ENCODE peak calls at places on chromosomes 7 and 10, in eight cellular contexts. D, U, R, H, B, A, S and Z are unnamed samples.

GRCh38 chr10:7354330-7355047 is 56.3 kb downstream of the SFMBT2 start:
- DNase-seq in B (peak), S (no peak), D (no peak), A (no peak), R (no peak), H (no peak), U (no peak), Z (no peak)

GRCh38 chr7:158569858-158570239 is 17.8 kb downstream of the PTPRN2 start:
- DNase-seq in D (no peak), R (no peak), A (no peak), B (no peak), S (no peak), H (no peak), U (no peak), Z (no peak)

GRCh38 chr7:93461350-93461749 is 113.2 kb downstream of the CALCR start:
- DNase-seq in S (no peak), U (no peak), D (no peak), R (no peak), A (no peak), H (no peak), B (no peak), Z (no peak)

GRCh38 chr7:139995034-139995915 is 67.5 kb downstream of the PARP12 start:
- DNase-seq in S (peak), B (peak), U (no peak), H (no peak), D (no peak), A (no peak), R (no peak), Z (no peak)

GRCh38 chr10:103481974-103482531 is 3.0 kb upstream of the CALHM3 start:
- DNase-seq in D (peak), S (no peak), B (peak), H (no peak), U (no peak), R (peak), A (peak), Z (peak)

GRCh38 chr7:13077466-13077865 is 390.0 kb downstream of the ARL4A start:
- DNase-seq in D (no peak), B (no peak), A (no peak), R (no peak), U (no peak), S (no peak), H (no peak), Z (no peak)

GRCh38 chr10:34335960-34336359 is 479.1 kb downstream of the PARD3 start:
- DNase-seq in S (no peak), U (no peak), B (no peak), R (no peak), H (no peak), D (no peak), A (no peak), Z (no peak)

GRCh38 chr10:77475522-77475921 is 162.1 kb downstream of the KCNMA1 start:
- DNase-seq in R (no peak), U (no peak), D (no peak), B (no peak), H (no peak), S (no peak), A (no peak), Z (no peak)

GRCh38 chr7:71824356-71824755 is 587.8 kb downstream of the CALN1 start:
- DNase-seq in D (no peak), H (no peak), U (no peak), A (no peak), R (no peak), S (no peak), B (peak), Z (no peak)

GRCh38 chr7:121608785-121609184 is 212.7 kb upstream of the FAM3C start:
- DNase-seq in S (no peak), H (no peak), U (no peak), D (no peak), A (no peak), B (no peak), R (no peak), Z (no peak)

GRCh38 chr7:72309476-72309875 is 102.7 kb downstream of the CALN1 start:
- DNase-seq in H (no peak), S (no peak), D (no peak), U (no peak), A (no peak), B (no peak), R (no peak), Z (no peak)

GRCh38 chr7:129332354-129333056 is 101.7 kb upstream of the STRIP2 start:
- DNase-seq in R (no peak), D (no peak), S (no peak), B (peak), A (no peak), H (no peak), U (no peak), Z (no peak)

GRCh38 chr10:91198781-91199180 is 21.7 kb upstream of the PCGF5 start:
- DNase-seq in B (peak), U (no peak), H (no peak), D (peak), R (no peak), S (no peak), A (peak), Z (no peak)

GRCh38 chr7:31948041-31948440 is 122.2 kb downstream of the PDE1C start:
- DNase-seq in U (no peak), S (no peak), A (no peak), B (peak), D (no peak), R (no peak), H (no peak), Z (peak)

GRCh38 chr7:13117103-13117502 is 429.7 kb downstream of the ARL4A start:
- DNase-seq in A (no peak), R (no peak), D (no peak), U (no peak), B (no peak), S (no peak), H (no peak), Z (no peak)

GRCh38 chr7:36723951-36724664 is at the start of gene AOAH:
- DNase-seq in S (peak), D (peak), H (no peak), A (peak), R (peak), U (peak), B (no peak), Z (peak)

GRCh38 chr7:29917583-29917982 is 72.0 kb downstream of the SCRN1 start:
- DNase-seq in H (no peak), B (no peak), U (no peak), A (no peak), R (no peak), D (no peak), S (no peak), Z (no peak)

GRCh38 chr10:101901340-101901739 is 57.7 kb upstream of the KCNIP2 start:
- DNase-seq in U (no peak), D (no peak), S (no peak), R (no peak), B (no peak), H (no peak), A (peak), Z (no peak)

GRCh38 chr10:23343591-23344225 is 889 bp downstream of the C10orf67 start:
- DNase-seq in D (peak), R (no peak), S (peak), H (peak), B (no peak), A (no peak), U (no peak), Z (peak)

GRCh38 chr10:19158870-19159269 is 110.3 kb downstream of the MALRD1 start:
- DNase-seq in B (no peak), D (no peak), H (no peak), S (no peak), U (no peak), R (no peak), A (no peak), Z (no peak)

GRCh38 chr10:20890009-20890408 is 7.1 kb downstream of the NEBL start:
- DNase-seq in U (no peak), A (no peak), D (no peak), B (no peak), H (no peak), R (no peak), S (no peak), Z (no peak)

GRCh38 chr10:32939296-32940111 is 18.5 kb downstream of the ITGB1 start:
- DNase-seq in U (no peak), S (no peak), B (no peak), R (no peak), D (no peak), H (no peak), A (no peak), Z (no peak)

GRCh38 chr7:126778101-126778500 is 474.6 kb downstream of the GRM8 start:
- DNase-seq in U (no peak), R (no peak), D (no peak), A (no peak), H (no peak), B (no peak), S (no peak), Z (no peak)

GRCh38 chr7:151374139-151374538 is 32.5 kb downstream of the NUB1 start:
- DNase-seq in H (no peak), D (no peak), R (no peak), S (no peak), B (no peak), U (no peak), A (peak), Z (peak)

GRCh38 chr7:12028508-12028907 is 182.6 kb upstream of the TMEM106B start:
- DNase-seq in H (no peak), B (no peak), S (no peak), U (no peak), R (no peak), D (no peak), A (no peak), Z (no peak)

GRCh38 chr7:504221-505081 is 15.2 kb downstream of the PDGFA start:
- DNase-seq in D (no peak), S (peak), A (no peak), U (no peak), B (no peak), H (no peak), R (no peak), Z (peak)

GRCh38 chr10:59536151-59536550 is 173.5 kb downstream of the SLC16A9 start:
- DNase-seq in S (no peak), H (no peak), R (no peak), U (no peak), D (no peak), A (no peak), B (peak), Z (peak)

GRCh38 chr7:151327659-151328058 is 14.0 kb upstream of the NUB1 start:
- DNase-seq in D (no peak), R (no peak), B (no peak), S (no peak), H (no peak), A (no peak), U (no peak), Z (no peak)

GRCh38 chr7:111012799-111013675 is 77.9 kb upstream of the LRRN3 start:
- DNase-seq in A (peak), H (no peak), R (no peak), D (peak), S (no peak), B (no peak), U (no peak), Z (no peak)

GRCh38 chr10:133270204-133270603 is 6.5 kb downstream of the ADAM8 start:
- DNase-seq in U (no peak), H (no peak), R (no peak), A (no peak), B (no peak), S (no peak), D (no peak), Z (no peak)

GRCh38 chr10:119517235-119518141 is 25.0 kb downstream of the RGS10 start:
- DNase-seq in B (no peak), U (no peak), D (peak), R (peak), S (no peak), A (peak), H (no peak), Z (peak)

GRCh38 chr7:92504563-92504962 is 23.8 kb downstream of the PEX1 start:
- DNase-seq in U (no peak), R (no peak), B (no peak), A (no peak), H (no peak), S (no peak), D (no peak), Z (no peak)

GRCh38 chr10:103584216-103585010 is 90.9 kb downstream of the NEURL1 start:
- DNase-seq in D (peak), S (peak), U (no peak), B (no peak), H (no peak), R (no peak), A (peak), Z (peak)

GRCh38 chr7:24143547-24143946 is 140.4 kb upstream of the NPY start:
- DNase-seq in U (no peak), D (no peak), B (no peak), H (no peak), R (no peak), S (no peak), A (no peak), Z (no peak)

GRCh38 chr7:72335561-72336381 is 76.4 kb downstream of the CALN1 start:
- DNase-seq in S (no peak), A (no peak), D (no peak), U (no peak), H (peak), B (no peak), R (no peak), Z (no peak)

GRCh38 chr10:17003151-17003550 is 126.5 kb downstream of the CUBN start:
- DNase-seq in A (no peak), B (no peak), U (no peak), S (no peak), R (peak), D (peak), H (no peak), Z (no peak)